ENCODE peak calls at places on chromosome 21, in four cellular contexts. L is dorsolateral prefrontal cortex, Q is stomach, D is HCT116. Y is an unnamed sample.

GRCh38 chr21:39660596-39660995 is 47.9 kb downstream of the B3GALT5 start:
- DNase-seq in Q (no peak), D (no peak), L (no peak), Y (peak)

GRCh38 chr21:36202721-36203602 is 46.3 kb downstream of the DOP1B start:
- DNase-seq in Q (no peak), D (no peak), L (no peak), Y (peak)

GRCh38 chr21:36247316-36247715 is 72.7 kb upstream of the MORC3 start:
- DNase-seq in L (no peak), D (no peak), Q (no peak), Y (no peak)

GRCh38 chr21:26055010-26055409 is 115.6 kb downstream of the APP start:
- DNase-seq in D (no peak), L (no peak), Q (no peak), Y (peak)

GRCh38 chr21:37509802-37510393 is 143.3 kb downstream of the DYRK1A start:
- DNase-seq in L (no peak), D (no peak), Q (no peak), Y (no peak)

GRCh38 chr21:20999567-21000169 is 1.5 kb downstream of the NCAM2 start:
- DNase-seq in D (no peak), Q (no peak), L (no peak), Y (peak)

GRCh38 chr21:32813265-32813903 is 41.8 kb upstream of the PAXBP1 start:
- DNase-seq in Q (no peak), D (no peak), L (no peak), Y (no peak)

GRCh38 chr21:38661296-38662223 is 144.2 kb upstream of the ETS2 start:
- DNase-seq in Q (no peak), L (no peak), D (no peak), Y (peak)

GRCh38 chr21:37656899-37657298 is 259.4 kb downstream of the KCNJ6 start:
- DNase-seq in D (no peak), L (no peak), Q (no peak), Y (no peak)

GRCh38 chr21:43961382-43961909 is 50.7 kb upstream of the TRAPPC10 start:
- DNase-seq in Q (no peak), D (no peak), L (no peak), Y (no peak)

GRCh38 chr21:34073749-34074282 is 438 bp downstream of the MRPS6 start:
- DNase-seq in L (peak), D (no peak), Q (peak), Y (peak)

GRCh38 chr21:38379171-38379570 is 119.1 kb downstream of the ERG start:
- DNase-seq in D (no peak), Q (no peak), L (no peak), Y (no peak)

GRCh38 chr21:38733973-38734546 is 71.7 kb upstream of the ETS2 start:
- DNase-seq in L (peak), Q (peak), D (peak), Y (peak)

GRCh38 chr21:25881524-25882376 is 147.0 kb downstream of the GABPA start:
- DNase-seq in Q (peak), L (peak), D (peak), Y (peak)

GRCh38 chr21:43909736-43910455 is 44.9 kb downstream of the AGPAT3 start:
- DNase-seq in D (no peak), L (peak), Q (no peak), Y (no peak)

GRCh38 chr21:43603230-43603626 is 56.1 kb downstream of the HSF2BP start:
- DNase-seq in D (no peak), L (no peak), Q (no peak), Y (no peak)

GRCh38 chr21:17610862-17611261 is 1.8 kb downstream of the BTG3 start:
- DNase-seq in D (no peak), L (no peak), Q (peak), Y (peak)

GRCh38 chr21:44368711-44369446 is 15.5 kb downstream of the TRPM2 start:
- DNase-seq in Q (no peak), L (peak), D (no peak), Y (no peak)

GRCh38 chr21:43643193-43643592 is 16.1 kb downstream of the HSF2BP start:
- DNase-seq in D (no peak), Q (no peak), L (no peak), Y (no peak)

GRCh38 chr21:39954570-39954969 is 87.3 kb downstream of the PCP4 start:
- DNase-seq in L (no peak), Q (no peak), D (no peak), Y (no peak)

GRCh38 chr21:43900078-43900385 is 35.0 kb downstream of the AGPAT3 start:
- DNase-seq in L (no peak), Q (no peak), D (no peak), Y (no peak)

GRCh38 chr21:25862596-25862995 is 127.8 kb downstream of the GABPA start:
- DNase-seq in L (no peak), Q (no peak), D (peak), Y (peak)

GRCh38 chr21:33481314-33481943 is 1.7 kb upstream of the TMEM50B start:
- DNase-seq in D (no peak), Q (no peak), L (no peak), Y (no peak)

GRCh38 chr21:28607545-28607944 is 385.1 kb downstream of the LTN1 start:
- DNase-seq in Q (no peak), D (no peak), L (no peak), Y (no peak)

GRCh38 chr21:29168874-29169273 is 38.4 kb downstream of the MAP3K7CL start:
- DNase-seq in Q (no peak), D (peak), L (no peak), Y (peak)

GRCh38 chr21:29175408-29176147 is 45.1 kb downstream of the MAP3K7CL start:
- DNase-seq in L (no peak), Q (no peak), D (no peak), Y (no peak)

DNA sequence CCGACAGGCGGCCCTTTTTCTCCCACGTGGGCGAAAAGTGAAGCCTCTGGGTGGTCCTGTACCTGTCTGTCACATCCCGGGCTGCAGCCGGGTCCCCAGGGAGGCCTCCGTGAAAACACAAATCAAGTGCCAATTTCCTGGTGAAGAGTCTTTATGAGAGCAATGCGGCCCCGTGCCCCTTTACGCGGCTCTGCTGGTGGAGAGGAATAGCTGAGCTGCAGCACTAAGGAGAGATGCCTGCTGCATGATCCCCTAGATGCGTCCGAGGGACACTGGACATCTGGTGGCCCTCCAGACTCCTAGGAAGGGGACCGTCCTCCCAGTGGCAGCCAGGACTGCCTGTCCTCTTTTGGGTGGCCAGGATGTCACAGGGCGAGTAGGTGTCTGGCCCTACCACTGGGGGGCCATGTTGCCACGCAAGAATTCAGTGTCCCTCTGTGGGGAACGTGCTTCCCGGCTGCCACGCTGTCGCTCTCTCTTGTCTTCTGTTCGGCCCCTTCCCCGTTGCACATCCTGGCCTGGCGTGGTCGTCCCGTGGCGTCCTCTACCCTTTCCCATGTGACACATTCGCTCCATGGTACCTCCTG is 38.7 kb downstream of the COL18A1 start:
- DNase-seq in Q (no peak), D (no peak), L (no peak), Y (no peak)
- H3K27ac ChIP-seq in Q (no peak), D (no peak), L (no peak), Y (no peak)

DNA sequence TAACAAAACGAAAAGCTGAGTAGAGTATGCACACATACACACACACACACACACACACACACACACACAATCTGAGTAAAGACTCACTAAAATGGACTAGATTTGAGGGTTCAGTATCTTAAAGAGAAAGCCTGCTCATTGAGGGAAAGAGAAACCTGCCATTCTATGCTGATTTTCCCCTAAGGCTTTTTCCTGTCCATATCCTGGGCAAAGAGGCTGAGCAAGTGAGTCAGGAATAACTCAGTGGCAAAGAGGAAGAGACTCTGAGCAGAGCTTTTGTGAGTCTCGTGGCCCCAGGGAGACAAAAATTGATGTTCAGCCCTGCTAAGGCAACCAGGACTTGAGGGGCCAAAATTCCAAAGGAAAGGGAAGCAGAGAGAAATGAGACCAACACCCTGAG is 37.3 kb upstream of the RUNX1 start:
- DNase-seq in L (no peak), D (no peak), Q (no peak), Y (no peak)
- H3K27ac ChIP-seq in L (no peak), D (no peak), Q (no peak), Y (no peak)

GRCh38 chr21:41536076-41536826 is 28.3 kb upstream of the TMPRSS2 start:
- DNase-seq in D (no peak), L (no peak), Q (peak), Y (no peak)

GRCh38 chr21:41536827-41537103 is 28.8 kb upstream of the TMPRSS2 start:
- DNase-seq in D (no peak), Q (no peak), L (no peak), Y (no peak)

GRCh38 chr21:41542727-41543126 is 34.8 kb upstream of the TMPRSS2 start:
- DNase-seq in L (no peak), D (no peak), Q (no peak), Y (no peak)

GRCh38 chr21:41537356-41537755 is 29.4 kb upstream of the TMPRSS2 start:
- DNase-seq in L (no peak), Q (no peak), D (no peak), Y (no peak)
- H3K27ac ChIP-seq in L (no peak), Q (no peak), D (no peak), Y (no peak)

GRCh38 chr21:30234050-30234449 is 18.2 kb upstream of the CLDN8 start:
- DNase-seq in D (no peak), Q (no peak), L (no peak), Y (peak)
- H3K27ac ChIP-seq in D (no peak), Q (no peak), L (no peak), Y (no peak)

GRCh38 chr21:16509466-16509865 is 779.7 kb downstream of the USP25 start:
- DNase-seq in D (no peak), Q (no peak), L (no peak), Y (no peak)
- H3K27ac ChIP-seq in D (no peak), Q (no peak), L (no peak), Y (no peak)

GRCh38 chr21:15775981-15776380 is 46.2 kb downstream of the USP25 start:
- DNase-seq in L (no peak), Q (no peak), D (no peak), Y (peak)

GRCh38 chr21:15772654-15773053 is 42.9 kb downstream of the USP25 start:
- DNase-seq in L (no peak), D (no peak), Q (no peak), Y (no peak)

GRCh38 chr21:15771311-15771710 is 41.5 kb downstream of the USP25 start:
- DNase-seq in D (no peak), L (no peak), Q (no peak), Y (no peak)

GRCh38 chr21:15774590-15774989 is 44.8 kb downstream of the USP25 start:
- DNase-seq in D (no peak), Q (no peak), L (no peak), Y (no peak)

GRCh38 chr21:15775291-15775690 is 45.5 kb downstream of the USP25 start:
- DNase-seq in Q (no peak), D (no peak), L (no peak), Y (no peak)
- H3K27ac ChIP-seq in Q (no peak), D (no peak), L (no peak), Y (peak)

GRCh38 chr21:31577280-31577679 is 82.2 kb upstream of the SOD1 start:
- DNase-seq in L (no peak), D (no peak), Q (no peak), Y (no peak)
- H3K27ac ChIP-seq in L (no peak), D (no peak), Q (no peak), Y (no peak)

GRCh38 chr21:42232176-42232825 is 13.4 kb downstream of the ABCG1 start:
- DNase-seq in L (no peak), Q (no peak), D (no peak), Y (peak)
- H3K27ac ChIP-seq in L (no peak), Q (peak), D (no peak), Y (no peak)

Y was measured in small intestine.